ENCODE peak calls at places on chromosomes 4 and X, in seven cellular contexts. I is transverse colon, D is RPMI7951, Z is lung, T is amniotic stem cell, V is sciatic nerve, E is NCI-H1417. L is an unnamed sample.

GRCh38 chr4:113908829-113909228 is 70.6 kb downstream of the ARSJ start:
- DNase-seq in I (no peak), D (no peak), Z (no peak), T (no peak), V (no peak), E (no peak), L (no peak)

GRCh38 chrX:133412246-133412645 is 3.0 kb downstream of the GPC4 start:
- DNase-seq in I (no peak), D (no peak), Z (no peak), T (no peak), V (no peak), E (no peak), L (no peak)

GRCh38 chrX:20432048-20432447 is 165.3 kb upstream of the RPS6KA3 start:
- DNase-seq in I (no peak), D (peak; percentile 59), Z (no peak), T (no peak), V (no peak), E (no peak), L (no peak)

GRCh38 chr4:38092701-38093100 is 132.5 kb downstream of the PTTG2 start:
- DNase-seq in I (no peak), D (peak; percentile 70), Z (no peak), T (no peak), V (no peak), E (no peak), L (no peak)

GRCh38 chr4:56512166-56512565 is 6.6 kb downstream of the ARL9 start:
- DNase-seq in I (no peak), D (no peak), Z (no peak), T (no peak), V (no peak), E (no peak), L (no peak)

GRCh38 chrX:41734530-41734929 is 10.5 kb downstream of the GPR82 start:
- DNase-seq in I (no peak), D (peak; percentile 35), Z (no peak), T (no peak), V (no peak), E (no peak), L (peak; percentile 36)

GRCh38 chrX:146127617-146128016 is 310.0 kb downstream of the SLITRK2 start:
- DNase-seq in I (no peak), D (no peak), Z (no peak), T (no peak), V (no peak), E (no peak), L (no peak)

GRCh38 chr4:173252024-173252935 is 81.9 kb downstream of the HMGB2 start:
- DNase-seq in I (peak; percentile 46), D (peak; percentile 98), Z (peak; percentile 33), T (peak; percentile 63), V (peak; percentile 79), E (peak; percentile 61), L (peak; percentile 93)

GRCh38 chr4:107832275-107832807 is 7.6 kb downstream of the SGMS2 start:
- DNase-seq in I (no peak), D (no peak), Z (no peak), T (no peak), V (no peak), E (no peak), L (peak; percentile 34)

GRCh38 chr4:4356106-4357041 is 30.5 kb upstream of the NSG1 start:
- DNase-seq in I (no peak), D (no peak), Z (no peak), T (no peak), V (no peak), E (no peak), L (no peak)

GRCh38 chr4:86594559-86595425 is 677 bp downstream of the PTPN13 start:
- DNase-seq in I (peak; percentile 23), D (peak; percentile 85), Z (peak; percentile 37), T (peak; percentile 63), V (peak; percentile 63), E (peak; percentile 61), L (peak; percentile 30)

GRCh38 chr4:8793571-8794160 is 78.0 kb downstream of the HMX1 start:
- DNase-seq in I (no peak), D (no peak), Z (no peak), T (no peak), V (no peak), E (no peak), L (no peak)

GRCh38 chrX:53456254-53456653 is 22.1 kb upstream of the HSD17B10 start:
- DNase-seq in I (no peak), D (peak; percentile 10), Z (no peak), T (peak; percentile 7), V (no peak), E (no peak), L (no peak)

GRCh38 chrX:150680974-150681373 is 12.2 kb upstream of the MTMR1 start:
- DNase-seq in I (no peak), D (no peak), Z (no peak), T (no peak), V (no peak), E (peak; percentile 69), L (peak; percentile 15)

GRCh38 chrX:67543818-67544217 is at the start of gene AR:
- DNase-seq in I (peak; percentile 26), D (peak; percentile 88), Z (peak; percentile 55), T (no peak), V (peak; percentile 83), E (no peak), L (no peak)

GRCh38 chr4:166957451-166957850 is 276.8 kb downstream of the SPOCK3 start:
- DNase-seq in I (no peak), D (no peak), Z (no peak), T (peak; percentile 3), V (no peak), E (no peak), L (no peak)

GRCh38 chr4:16224264-16224663 is 2.0 kb downstream of the TAPT1 start:
- DNase-seq in I (no peak), D (no peak), Z (no peak), T (no peak), V (no peak), E (no peak), L (no peak)

GRCh38 chr4:25351777-25352421 is 25.2 kb upstream of the ANAPC4 start:
- DNase-seq in I (no peak), D (peak; percentile 35), Z (no peak), T (peak; percentile 0), V (no peak), E (no peak), L (no peak)

GRCh38 chr4:109945056-109945455 is 32.4 kb downstream of the EGF start:
- DNase-seq in I (no peak), D (peak; percentile 4), Z (no peak), T (no peak), V (no peak), E (no peak), L (no peak)

GRCh38 chr4:175109933-175110332 is 191.8 kb downstream of the ADAM29 start:
- DNase-seq in I (no peak), D (no peak), Z (no peak), T (no peak), V (no peak), E (no peak), L (no peak)

GRCh38 chr4:79934660-79935059 is 138.4 kb downstream of the ANTXR2 start:
- DNase-seq in I (no peak), D (no peak), Z (no peak), T (no peak), V (no peak), E (no peak), L (no peak)

GRCh38 chrX:136920001-136920400 is 39.5 kb upstream of the RBMX start:
- DNase-seq in I (no peak), D (no peak), Z (no peak), T (no peak), V (no peak), E (no peak), L (no peak)

GRCh38 chr4:38131371-38132139 is 171.4 kb downstream of the PTTG2 start:
- DNase-seq in I (peak; percentile 23), D (peak; percentile 31), Z (no peak), T (no peak), V (no peak), E (no peak), L (peak; percentile 35)

GRCh38 chr4:52657317-52657629 is 1.8 kb downstream of the USP46 start:
- DNase-seq in I (no peak), D (no peak), Z (no peak), T (no peak), V (no peak), E (no peak), L (no peak)

GRCh38 chr4:139641218-139641617 is 24.4 kb upstream of the MGST2 start:
- DNase-seq in I (no peak), D (no peak), Z (no peak), T (no peak), V (no peak), E (no peak), L (no peak)

GRCh38 chrX:37380920-37381319 is 31.8 kb downstream of the PRRG1 start:
- DNase-seq in I (no peak), D (peak; percentile 79), Z (no peak), T (no peak), V (no peak), E (no peak), L (no peak)

GRCh38 chr4:185395255-185395955 is at the start of gene LRP2BP:
- DNase-seq in I (no peak), D (peak; percentile 24), Z (no peak), T (no peak), V (no peak), E (no peak), L (no peak)

GRCh38 chr4:154329268-154329858 is 162.2 kb downstream of the DCHS2 start:
- DNase-seq in I (no peak), D (peak; percentile 20), Z (no peak), T (no peak), V (no peak), E (no peak), L (no peak)

GRCh38 chrX:66013195-66013816 is 26.6 kb downstream of the VSIG4 start:
- DNase-seq in I (no peak), D (no peak), Z (no peak), T (no peak), V (no peak), E (no peak), L (no peak)

GRCh38 chr4:102449751-102450352 is 51.3 kb upstream of the NFKB1 start:
- DNase-seq in I (peak; percentile 46), D (peak; percentile 61), Z (peak; percentile 46), T (peak; percentile 61), V (no peak), E (peak; percentile 29), L (peak; percentile 42)

GRCh38 chr4:54877006-54877405 is 219.2 kb downstream of the KIT start:
- DNase-seq in I (no peak), D (peak; percentile 63), Z (no peak), T (no peak), V (no peak), E (no peak), L (no peak)

GRCh38 chr4:151215295-151215694 is 61.7 kb upstream of the PRSS48 start:
- DNase-seq in I (no peak), D (no peak), Z (no peak), T (no peak), V (no peak), E (no peak), L (no peak)

GRCh38 chrX:1592863-1593201 is 1.4 kb downstream of the AKAP17A start:
- DNase-seq in I (no peak), D (no peak), Z (no peak), T (no peak), V (no peak), E (no peak), L (no peak)

GRCh38 chr4:1026115-1026514 is 14.7 kb downstream of the FGFRL1 start:
- DNase-seq in I (peak; percentile 68), D (no peak), Z (no peak), T (no peak), V (no peak), E (no peak), L (no peak)

GRCh38 chrX:14412686-14413085 is 116.7 kb upstream of the GLRA2 start:
- DNase-seq in I (no peak), D (no peak), Z (no peak), T (no peak), V (no peak), E (no peak), L (no peak)

GRCh38 chrX:106912864-106913263 is 7.3 kb upstream of the CLDN2 start:
- DNase-seq in I (no peak), D (no peak), Z (no peak), T (no peak), V (no peak), E (no peak), L (no peak)

GRCh38 chr4:55543858-55544257 is 2.9 kb downstream of the CLOCK start:
- DNase-seq in I (no peak), D (no peak), Z (no peak), T (no peak), V (no peak), E (no peak), L (no peak)

GRCh38 chr4:163380703-163381102 is 37.0 kb downstream of the NPY5R start:
- DNase-seq in I (peak; percentile 37), D (no peak), Z (no peak), T (no peak), V (no peak), E (no peak), L (no peak)